ENCODE peak calls at places on chromosomes 6 and 20, in six cellular contexts. C is tibial artery, U is stomach, H is fibroblast of lung, F is esophagus muscularis mucosa, Q is PC-9. G is an unnamed sample. For H3K4me1, the result is how much of the 10 kb centered on the place peaks cover.

GRCh38 chr6:152161501-152161900 is 354.0 kb downstream of the ESR1 start:
- DNase-seq in C (no peak), U (no peak), H (peak), F (no peak), Q (no peak), G (no peak)

GRCh38 chr6:85193339-85193738 is 256.5 kb upstream of the NT5E start:
- DNase-seq in C (no peak), U (no peak), H (no peak), F (no peak), Q (no peak), G (no peak)

GRCh38 chr6:157611406-157611805 is 211.6 kb upstream of the SNX9 start:
- DNase-seq in C (no peak), U (no peak), H (no peak), F (no peak), Q (no peak), G (no peak)

GRCh38 chr20:5877128-5877527 is 73.2 kb downstream of the TRMT6 start:
- DNase-seq in C (no peak), U (no peak), H (no peak), F (no peak), Q (no peak), G (no peak)

GRCh38 chr6:84182001-84182400 is 45.4 kb downstream of the CEP162 start:
- DNase-seq in C (no peak), U (no peak), H (no peak), F (no peak), Q (no peak), G (no peak)

GRCh38 chr20:44651507-44652373 is at the start of gene ADA:
- DNase-seq in C (peak), U (peak), H (peak), F (no peak), Q (peak), G (peak)

GRCh38 chr6:11604215-11604614 is 66.7 kb downstream of the TMEM170B start:
- DNase-seq in C (no peak), U (no peak), H (no peak), F (no peak), Q (no peak), G (no peak)

GRCh38 chr6:29626948-29627761 is 5.8 kb downstream of the GABBR1 start:
- DNase-seq in C (no peak), U (no peak), H (no peak), F (no peak), Q (no peak), G (no peak)

GRCh38 chr6:106872044-106872443 is 102.5 kb downstream of the CD24 start:
- DNase-seq in C (no peak), U (no peak), H (peak), F (no peak), Q (peak), G (no peak)

GRCh38 chr20:38591484-38592410 is 9.9 kb upstream of the ARHGAP40 start:
- DNase-seq in C (no peak), U (no peak), H (no peak), F (peak), Q (no peak), G (no peak)

GRCh38 chr6:113856011-113856551 is 1.1 kb upstream of the MARCKS start:
- DNase-seq in C (no peak), U (peak), H (peak), F (no peak), Q (no peak), G (no peak)

GRCh38 chr20:59596690-59597089 is 7.7 kb upstream of the PHACTR3 start:
- DNase-seq in C (no peak), U (no peak), H (no peak), F (no peak), Q (no peak), G (no peak)

GRCh38 chr20:48738399-48739304 is 89.1 kb downstream of the PREX1 start:
- DNase-seq in C (no peak), U (no peak), H (no peak), F (no peak), Q (no peak), G (no peak)

GRCh38 chr20:5349448-5349847 is 32.7 kb upstream of the PROKR2 start:
- DNase-seq in C (no peak), U (no peak), H (no peak), F (peak), Q (no peak), G (no peak)

GRCh38 chr6:35165630-35166071 is 24.5 kb upstream of the TCP11 start:
- DNase-seq in C (no peak), U (peak), H (no peak), F (no peak), Q (peak), G (no peak)

GRCh38 chr6:104591573-104592334 is 268.0 kb downstream of the HACE1 start:
- DNase-seq in C (no peak), U (no peak), H (no peak), F (no peak), Q (no peak), G (no peak)

GRCh38 chr20:62576815-62577214 is 65.5 kb upstream of the SLCO4A1 start:
- DNase-seq in C (no peak), U (no peak), H (peak), F (no peak), Q (no peak), G (no peak)

GRCh38 chr6:139763468-139764214 is 389.2 kb upstream of the CITED2 start:
- DNase-seq in C (no peak), U (no peak), H (no peak), F (no peak), Q (no peak), G (no peak)

GRCh38 chr20:37630161-37630560 is 63.7 kb upstream of the CTNNBL1 start:
- DNase-seq in C (no peak), U (no peak), H (no peak), F (no peak), Q (no peak), G (no peak)

GRCh38 chr6:35262596-35262995 is 3.1 kb downstream of the ZNF76 start:
- DNase-seq in C (no peak), U (no peak), H (no peak), F (no peak), Q (no peak), G (no peak)

GRCh38 chr20:8527998-8528397 is 395.9 kb downstream of the PLCB1 start:
- DNase-seq in C (no peak), U (no peak), H (peak), F (no peak), Q (no peak), G (no peak)

GRCh38 chr20:50870572-50871161 is 60.6 kb downstream of the ADNP start:
- DNase-seq in C (no peak), U (no peak), H (peak), F (no peak), Q (no peak), G (no peak)

GRCh38 chr6:82205793-82206425 is 41.6 kb downstream of the IBTK start:
- DNase-seq in C (no peak), U (no peak), H (peak), F (no peak), Q (no peak), G (no peak)

GRCh38 chr6:147390909-147391536 is 117.5 kb upstream of the SAMD5 start:
- DNase-seq in C (no peak), U (no peak), H (peak), F (no peak), Q (no peak), G (no peak)

GRCh38 chr20:43895235-43895634 is 19.4 kb upstream of the TOX2 start:
- DNase-seq in C (no peak), U (no peak), H (peak), F (no peak), Q (no peak), G (no peak)

GRCh38 chr6:156848533-156848932 is 71.4 kb downstream of the ARID1B start:
- DNase-seq in C (no peak), U (no peak), H (peak), F (no peak), Q (no peak), G (peak)

GRCh38 chr6:119791746-119792145 is 442.2 kb upstream of the MAN1A1 start:
- DNase-seq in C (no peak), U (no peak), H (no peak), F (no peak), Q (peak), G (no peak)

GRCh38 chr6:166842607-166843006 is 113.7 kb downstream of the RNASET2 start:
- DNase-seq in C (no peak), U (no peak), H (no peak), F (no peak), Q (no peak), G (no peak)

GRCh38 chr6:119096683-119097310 is 18.3 kb upstream of the FAM184A start:
- DNase-seq in C (peak), U (no peak), H (peak), F (no peak), Q (no peak), G (peak)

GRCh38 chr6:166671434-166672061 is 44.5 kb upstream of the RPS6KA2 start:
- DNase-seq in C (no peak), U (no peak), H (peak), F (no peak), Q (no peak), G (no peak)

DNA sequence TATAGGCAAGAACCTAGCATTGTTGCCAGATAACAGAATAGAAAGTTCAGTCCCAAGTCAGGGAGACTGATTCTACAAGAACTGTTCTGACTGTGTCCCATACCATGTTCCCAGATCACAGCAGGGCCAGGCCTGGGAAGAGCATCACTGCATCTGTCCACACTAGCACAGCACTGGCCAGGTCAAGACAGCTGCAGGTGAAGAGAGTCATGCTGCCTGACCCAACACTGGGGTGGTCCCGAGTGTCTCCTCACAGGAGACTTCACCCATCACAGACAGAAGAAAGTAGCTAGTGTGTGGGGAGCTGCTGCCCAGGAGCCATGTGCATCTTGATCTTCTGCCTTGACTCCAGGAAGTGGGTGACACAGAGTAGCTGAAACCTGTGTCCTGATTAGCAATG is 1.3 kb upstream of the CST9L start:
- DNase-seq in C (no peak), U (no peak), H (no peak), F (peak), Q (no peak), G (no peak)
- H3K4me1 ChIP-seq in C (under half), U (under half), H (under half), F (under half), Q (under half), G (under half)

GRCh38 chr6:154246723-154247118 is 109.9 kb downstream of the IPCEF1 start:
- DNase-seq in C (no peak), U (no peak), H (no peak), F (no peak), Q (no peak), G (no peak)
- H3K27ac ChIP-seq in C (no peak), U (no peak), H (no peak), F (no peak), Q (no peak), G (no peak)

GRCh38 chr6:150721411-150722266 is 122.0 kb downstream of the PLEKHG1 start:
- DNase-seq in C (no peak), U (no peak), H (no peak), F (no peak), Q (no peak), G (no peak)
- H3K4me1 ChIP-seq in C (under half), U (under half), H (under half), F (under half), Q (half or more), G (under half)

GRCh38 chr6:158633127-158633526 is 11.4 kb downstream of the DYNLT1 start:
- DNase-seq in C (no peak), U (peak), H (no peak), F (peak), Q (no peak), G (no peak)

GRCh38 chr6:158629376-158630221 is 14.9 kb downstream of the DYNLT1 start:
- DNase-seq in C (no peak), U (peak), H (no peak), F (peak), Q (no peak), G (peak)

GRCh38 chr6:158631678-158632537 is 12.6 kb downstream of the DYNLT1 start:
- DNase-seq in C (peak), U (peak), H (peak), F (peak), Q (peak), G (peak)

GRCh38 chr6:158628542-158628941 is 16.0 kb downstream of the DYNLT1 start:
- DNase-seq in C (no peak), U (peak), H (no peak), F (peak), Q (no peak), G (no peak)

DNA sequence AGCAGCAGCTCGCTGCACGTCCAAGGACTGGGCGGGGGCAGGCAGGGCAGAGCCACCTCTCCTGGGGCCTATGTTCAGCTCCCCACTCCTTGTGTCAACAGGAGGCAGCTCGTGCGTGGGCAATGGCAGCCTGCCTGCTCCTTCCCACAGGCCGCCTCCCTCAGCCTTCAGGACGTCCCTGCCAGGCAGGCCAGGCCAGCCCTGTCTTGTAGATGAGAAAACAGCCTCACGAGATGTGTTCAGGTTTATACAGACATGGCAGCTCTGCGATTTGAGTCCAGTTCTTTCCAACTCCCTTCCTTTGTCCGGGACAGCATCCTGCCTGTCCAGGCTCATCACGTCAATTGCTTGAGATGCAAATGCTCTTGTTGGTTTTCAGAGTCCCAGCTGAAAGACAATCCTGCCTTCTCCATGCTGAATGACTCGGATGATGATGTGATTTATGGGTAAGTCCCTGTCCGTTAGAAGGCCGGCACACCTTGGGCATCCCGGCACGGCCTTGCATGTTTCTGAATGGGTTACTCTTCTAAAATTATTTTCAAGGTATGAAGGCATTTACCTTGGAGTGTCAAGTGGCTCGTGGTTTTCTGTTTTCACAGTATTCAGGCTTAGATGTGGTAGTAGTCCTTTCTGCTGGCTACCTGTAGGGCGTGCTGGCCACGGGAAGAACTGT is 13.5 kb downstream of the DYNLT1 start:
- DNase-seq in C (peak), U (peak), H (peak), F (peak), Q (no peak), G (peak)
- H3K27ac ChIP-seq in C (peak), U (peak), H (peak), F (peak), Q (peak), G (peak)

DNA sequence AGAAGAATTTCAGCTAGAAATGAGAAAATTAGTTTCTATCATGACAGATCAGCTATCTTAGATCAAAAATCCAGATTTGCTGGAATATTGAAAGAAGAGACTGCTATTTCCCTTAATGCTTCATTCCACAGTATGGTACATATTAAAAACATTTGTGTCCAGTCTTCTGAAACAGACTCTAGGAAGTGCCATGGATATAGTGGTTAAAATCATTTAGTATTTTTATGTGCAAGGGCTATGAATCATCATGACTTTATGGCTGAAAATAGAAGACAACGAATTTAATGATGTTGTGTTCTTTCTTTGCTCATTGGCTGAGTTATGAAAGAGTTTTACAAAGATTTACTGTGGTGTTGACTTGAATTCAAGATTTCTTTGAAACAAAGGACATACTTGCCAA is 146.6 kb downstream of the ANKRD60 start:
- DNase-seq in C (no peak), U (no peak), H (peak), F (no peak), Q (no peak), G (no peak)
- H3K4me1 ChIP-seq in C (under half), U (under half), H (under half), F (under half), Q (under half), G (under half)

GRCh38 chr6:14119764-14120163 is 2.2 kb downstream of the CD83 start:
- DNase-seq in C (no peak), U (no peak), H (no peak), F (no peak), Q (no peak), G (no peak)

GRCh38 chr6:14120556-14120955 is 3.0 kb downstream of the CD83 start:
- DNase-seq in C (no peak), U (no peak), H (no peak), F (no peak), Q (no peak), G (no peak)

GRCh38 chr6:14118444-14118843 is 872 bp downstream of the CD83 start:
- DNase-seq in C (no peak), U (no peak), H (no peak), F (no peak), Q (no peak), G (no peak)

GRCh38 chr6:14118091-14118439 is 493 bp downstream of the CD83 start:
- DNase-seq in C (no peak), U (no peak), H (no peak), F (no peak), Q (no peak), G (no peak)

GRCh38 chr6:14117158-14118090 is at the start of gene CD83:
- DNase-seq in C (peak), U (peak), H (peak), F (no peak), Q (peak), G (peak)
- H3K27ac ChIP-seq in C (no peak), U (peak), H (no peak), F (peak), Q (no peak), G (no peak)

DNA sequence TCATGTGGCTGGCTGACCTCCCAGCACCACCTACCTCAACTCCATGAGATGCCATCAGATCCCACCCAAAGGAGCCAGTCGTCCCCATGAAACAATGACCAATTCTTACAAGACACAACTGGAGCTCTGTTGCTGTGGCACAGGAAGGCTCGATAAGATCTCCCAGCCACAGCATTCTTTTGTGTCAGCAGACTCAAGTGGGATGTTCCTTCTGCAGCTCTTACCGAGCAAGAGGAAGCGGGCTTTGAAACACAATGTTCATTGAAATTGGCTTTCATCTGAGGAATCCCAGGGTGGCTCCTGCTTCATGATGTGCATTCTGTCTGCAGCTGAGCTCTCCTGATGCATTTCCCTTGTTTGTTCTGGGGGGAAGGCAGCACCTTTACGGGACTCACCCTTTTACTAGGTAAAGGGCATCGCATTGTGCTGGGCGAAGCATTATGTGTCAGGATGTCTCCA is 222.0 kb upstream of the SGK1 start:
- DNase-seq in C (no peak), U (no peak), H (peak), F (no peak), Q (no peak), G (no peak)
- H3K4me1 ChIP-seq in C (under half), U (under half), H (under half), F (under half), Q (under half), G (under half)

GRCh38 chr6:17300637-17301036 is 19.5 kb downstream of the RBM24 start:
- DNase-seq in C (no peak), U (no peak), H (no peak), F (no peak), Q (no peak), G (no peak)

GRCh38 chr6:17303444-17303843 is 22.3 kb downstream of the RBM24 start:
- DNase-seq in C (no peak), U (no peak), H (no peak), F (no peak), Q (no peak), G (no peak)

DNA sequence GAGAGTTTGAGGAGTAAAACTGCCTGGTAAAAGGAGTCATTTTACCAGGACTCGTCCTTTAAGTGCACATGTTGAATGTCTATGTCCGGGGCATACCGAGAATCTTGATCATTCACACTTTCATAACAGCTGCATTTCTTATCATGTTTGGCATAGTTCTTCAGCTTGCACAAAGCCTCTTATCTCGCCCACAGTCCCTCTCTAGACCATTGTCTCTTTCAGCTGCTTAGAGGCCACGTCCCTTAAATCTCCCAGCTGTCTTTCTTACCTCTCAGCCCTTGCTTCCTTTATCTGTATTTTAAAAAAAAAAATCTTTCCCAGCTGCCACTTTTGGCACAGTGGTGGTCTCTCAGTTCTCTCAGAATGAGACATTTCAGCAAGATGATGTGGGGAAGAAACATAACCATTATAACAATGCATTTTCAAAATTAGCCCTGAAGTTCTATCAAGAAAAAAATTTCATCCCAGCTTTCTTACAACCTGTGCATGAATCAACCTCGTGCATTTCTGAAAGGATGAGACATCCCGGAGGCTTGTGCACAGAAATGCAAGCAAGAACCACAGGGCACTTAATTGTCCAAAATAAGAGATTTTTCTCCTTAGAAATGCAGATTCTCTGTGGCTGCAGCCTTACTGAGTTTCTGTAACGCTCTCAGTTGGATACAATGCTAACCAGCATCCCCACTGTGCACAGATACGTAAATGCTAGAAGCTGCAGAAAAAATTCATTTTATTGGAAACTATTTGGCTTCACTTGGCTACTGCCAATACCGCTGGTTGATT is 24.2 kb downstream of the RBM24 start:
- DNase-seq in C (no peak), U (no peak), H (peak), F (no peak), Q (no peak), G (no peak)
- H3K27ac ChIP-seq in C (no peak), U (no peak), H (no peak), F (no peak), Q (no peak), G (peak)

GRCh38 chr6:41578714-41579610 is 32.8 kb downstream of the FOXP4 start:
- DNase-seq in C (no peak), U (no peak), H (peak), F (no peak), Q (no peak), G (no peak)

GRCh38 chr6:41581381-41581991 is 35.3 kb downstream of the FOXP4 start:
- DNase-seq in C (no peak), U (no peak), H (peak), F (no peak), Q (peak), G (peak)

GRCh38 chr6:41582540-41582939 is 36.4 kb downstream of the FOXP4 start:
- DNase-seq in C (no peak), U (no peak), H (no peak), F (no peak), Q (no peak), G (no peak)

GRCh38 chr6:41577865-41578713 is 31.9 kb downstream of the FOXP4 start:
- DNase-seq in C (no peak), U (peak), H (peak), F (no peak), Q (peak), G (no peak)

GRCh38 chr6:41580690-41581089 is 34.5 kb downstream of the FOXP4 start:
- DNase-seq in C (no peak), U (no peak), H (no peak), F (no peak), Q (no peak), G (no peak)
- H3K4me1 ChIP-seq in C (half or more), U (half or more), H (under half), F (under half), Q (half or more), G (under half)

G was measured in psoas muscle.